ENCODE peak calls at places on chromosomes 7 and 10, in seven cellular contexts. L, B, A, V, W, O and X are unnamed samples.

GRCh38 chr7:68613405-68613804 is 984.9 kb upstream of the AUTS2 start:
- DNase-seq in O (no peak), A (no peak), V (no peak), L (no peak), B (peak), W (no peak), X (peak)

GRCh38 chr10:79490400-79491081 is 21.8 kb upstream of the EIF5AL1 start:
- DNase-seq in O (no peak), B (peak), W (peak), A (no peak), V (peak), L (no peak), X (no peak)

GRCh38 chr7:27739301-27739913 is 555 bp upstream of the TAX1BP1 start:
- DNase-seq in V (no peak), L (peak), W (no peak), B (peak), O (no peak), A (no peak), X (no peak)

GRCh38 chr7:260441-261281 is 29.3 kb upstream of the FOXL3 start:
- DNase-seq in B (no peak), V (no peak), L (no peak), A (no peak), W (peak), O (no peak), X (no peak)

GRCh38 chr7:149474309-149475120 is 13.7 kb upstream of the ZNF777 start:
- DNase-seq in V (no peak), A (no peak), O (no peak), B (no peak), W (no peak), L (no peak), X (no peak)

GRCh38 chr7:18177815-18178660 is 150.4 kb upstream of the PRPS1L1 start:
- DNase-seq in B (peak), O (peak), V (no peak), L (no peak), W (no peak), A (no peak), X (no peak)

GRCh38 chr10:120514035-120514620 is 57.1 kb downstream of the PLPP4 start:
- DNase-seq in W (peak), V (no peak), A (no peak), L (no peak), B (no peak), O (peak), X (no peak)

GRCh38 chr10:86937502-86938154 is 19.8 kb downstream of the MMRN2 start:
- DNase-seq in A (no peak), B (no peak), V (no peak), W (no peak), O (no peak), L (no peak), X (no peak)

GRCh38 chr7:51647486-51647885 is 330.9 kb upstream of the COBL start:
- DNase-seq in A (no peak), W (no peak), V (no peak), B (no peak), L (no peak), O (no peak), X (no peak)

GRCh38 chr10:102493771-102494170 is 8.7 kb downstream of the ACTR1A start:
- DNase-seq in V (peak), W (no peak), B (no peak), A (no peak), L (no peak), O (peak), X (no peak)

GRCh38 chr7:127954371-127954770 is 76.9 kb downstream of the LRRC4 start:
- DNase-seq in W (no peak), L (no peak), B (no peak), V (no peak), A (no peak), O (no peak), X (no peak)

GRCh38 chr7:39754326-39755120 is 131.2 kb downstream of the RALA start:
- DNase-seq in O (peak), V (no peak), W (no peak), B (peak), L (peak), A (no peak), X (peak)

DNA sequence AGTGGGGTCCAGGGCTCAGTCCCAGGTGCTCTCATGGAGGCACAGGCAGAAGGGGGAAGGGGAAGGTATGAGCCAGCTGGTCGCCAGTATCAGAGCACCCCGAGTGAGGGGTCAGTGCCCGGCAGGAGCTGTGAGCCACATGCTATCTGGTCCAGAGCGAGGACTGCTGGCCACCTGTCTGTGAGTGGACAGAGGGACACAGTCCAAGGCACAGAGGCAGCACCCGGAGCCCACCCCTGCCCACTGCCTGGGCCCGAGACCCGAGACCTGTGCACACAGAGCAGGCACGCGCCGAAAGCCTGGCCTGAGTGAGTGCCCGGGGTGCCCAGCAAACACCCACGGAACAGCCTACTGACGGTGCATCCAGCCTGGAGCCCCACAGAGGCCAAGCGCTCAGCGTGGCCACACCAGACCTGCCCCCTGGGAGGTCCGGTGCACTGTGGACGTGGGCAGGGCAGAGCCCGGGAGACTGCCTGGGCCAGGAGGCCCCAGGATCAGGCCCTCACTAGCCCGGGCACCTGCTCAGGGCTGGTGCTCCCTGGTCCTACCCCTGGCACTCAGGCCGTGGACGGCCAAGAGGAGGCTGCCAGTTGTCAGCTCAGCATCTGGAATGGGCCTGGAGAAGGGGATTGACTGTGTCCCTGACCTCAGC is 29.4 kb downstream of the ADGRA1 start:
- DNase-seq in W (no peak), O (no peak), A (no peak), V (no peak), L (no peak), B (no peak), X (no peak)
- TF ChIP-seq CTCF in W (no peak), O (no peak), A (no peak), V (no peak), L (no peak), B (no peak), X (no peak)

DNA sequence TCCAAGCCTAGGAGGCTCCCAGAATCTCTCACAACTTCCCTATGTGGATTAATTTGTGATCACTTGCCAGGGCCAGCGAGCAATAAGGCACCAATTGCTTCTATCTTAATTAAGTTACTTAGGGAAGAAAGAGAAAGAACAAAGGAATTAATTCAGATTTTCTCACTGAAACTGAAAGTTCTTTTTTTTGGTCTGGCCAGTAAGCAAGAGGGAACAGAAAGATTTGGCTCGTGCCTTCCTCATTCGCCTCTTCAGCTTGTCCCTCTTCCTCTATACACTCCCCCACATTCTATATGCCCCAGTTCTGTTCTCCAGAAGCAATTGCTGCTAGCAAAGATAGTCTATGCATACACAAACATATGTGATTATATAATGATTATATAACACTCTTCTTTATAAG is 34.0 kb downstream of the MAP3K8 start:
- DNase-seq in V (no peak), A (no peak), L (no peak), W (no peak), B (no peak), O (no peak), X (no peak)
- H3K4me3 ChIP-seq in V (no peak), A (no peak), L (no peak), W (no peak), B (no peak), O (no peak), X (no peak)

DNA sequence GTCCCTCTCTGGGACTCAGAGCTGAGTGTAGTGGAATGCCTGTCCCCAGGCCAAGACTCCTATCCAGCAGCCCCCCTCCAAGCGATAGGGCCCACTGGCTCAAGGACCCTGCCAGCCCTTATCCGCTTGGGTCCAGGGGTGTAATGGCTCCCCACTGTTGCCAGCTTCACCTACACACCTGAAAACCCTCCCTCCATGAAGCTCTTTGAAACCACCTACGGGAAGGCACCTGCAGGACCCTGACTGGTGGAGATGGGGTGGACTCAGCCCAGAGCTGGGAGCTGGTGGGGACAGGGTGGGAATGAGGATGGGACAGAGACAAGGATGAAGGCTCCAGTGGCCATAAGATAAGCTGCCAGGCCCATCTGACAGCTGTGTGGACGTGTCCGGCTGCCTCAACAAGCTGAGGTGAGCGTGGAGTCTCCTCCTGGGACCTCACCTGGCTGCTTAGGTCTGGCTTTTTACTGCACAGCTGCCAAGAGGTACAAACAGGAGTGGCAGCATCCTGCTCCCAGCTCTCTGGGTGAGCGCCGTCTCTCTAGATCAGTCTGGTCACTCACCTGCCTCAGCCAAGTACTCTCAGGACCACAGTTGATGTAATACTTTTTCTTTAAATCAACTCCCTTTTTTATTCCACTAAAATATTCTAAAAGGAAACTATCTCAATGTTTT is 41.9 kb downstream of the DRGX start:
- DNase-seq in A (no peak), V (no peak), B (no peak), L (no peak), O (no peak), W (no peak), X (no peak)
- TF ChIP-seq CTCF in A (no peak), V (no peak), B (no peak), L (no peak), O (no peak), W (no peak), X (no peak)

DNA sequence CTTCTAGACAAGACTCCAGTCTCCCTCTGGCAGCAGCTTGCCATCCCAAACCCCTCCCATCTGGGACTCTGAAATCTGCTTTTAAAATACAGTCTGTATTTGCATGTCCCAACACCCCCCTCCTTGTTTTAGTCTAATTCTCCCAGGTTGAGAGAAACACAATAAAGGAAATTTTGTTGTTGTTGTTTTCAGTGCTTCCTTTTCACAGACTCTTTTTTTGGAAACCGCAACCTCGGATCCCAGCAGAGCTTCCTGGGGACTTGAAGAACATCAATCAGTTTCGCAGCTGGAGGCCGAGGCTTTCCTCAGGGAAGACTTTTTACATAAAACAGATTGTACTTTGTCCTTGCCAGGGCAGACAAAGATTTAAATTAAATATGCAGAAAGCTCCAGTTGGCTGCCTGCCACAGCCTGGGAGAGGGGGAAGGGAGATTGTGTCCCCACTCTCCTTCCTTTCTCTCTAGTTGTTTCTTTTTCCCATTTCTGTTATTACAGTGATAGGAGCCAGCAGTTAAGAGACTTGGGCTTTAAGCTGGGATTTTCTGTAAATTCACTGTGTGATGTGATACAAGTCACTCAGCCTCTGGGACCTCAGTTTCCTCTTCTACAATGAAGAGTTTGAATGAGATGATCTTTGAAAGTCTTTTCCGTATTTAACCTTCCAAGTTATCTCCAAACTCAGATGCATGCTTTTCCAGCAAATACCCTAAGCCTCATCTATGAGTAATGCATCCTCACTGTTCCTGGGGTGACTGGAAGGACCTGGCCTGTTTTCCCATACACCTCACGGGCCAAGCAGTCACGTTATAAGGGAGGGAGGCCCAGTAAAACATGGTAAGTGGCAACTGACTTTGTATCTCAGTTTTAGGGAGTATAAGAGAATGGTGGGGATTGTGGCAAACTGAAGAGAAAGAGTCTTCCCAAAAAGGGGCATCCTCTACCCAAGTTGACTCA is 192.3 kb downstream of the REEP3 start:
- DNase-seq in A (no peak), V (peak), L (no peak), W (peak), O (peak), B (peak), X (peak)
- H3K4me3 ChIP-seq in A (no peak), V (no peak), L (no peak), W (no peak), O (no peak), B (peak), X (no peak)

GRCh38 chr10:123807444-123808035 is 84.1 kb downstream of the CPXM2 start:
- DNase-seq in L (no peak), A (no peak), O (peak), V (no peak), W (no peak), B (no peak), X (no peak)
- TF ChIP-seq CTCF in L (no peak), A (no peak), O (no peak), V (no peak), W (no peak), B (no peak), X (no peak)

GRCh38 chr7:94303736-94304135 is 91.0 kb upstream of the COL1A2 start:
- DNase-seq in A (no peak), L (no peak), W (peak), V (no peak), O (no peak), B (peak), X (no peak)
- H3K4me3 ChIP-seq in A (no peak), L (no peak), W (no peak), V (no peak), O (no peak), B (no peak), X (no peak)

GRCh38 chr10:113135025-113135424 is 185.0 kb downstream of the TCF7L2 start:
- DNase-seq in B (no peak), A (no peak), W (no peak), L (no peak), O (no peak), V (no peak), X (no peak)

GRCh38 chr10:113140612-113141011 is 190.6 kb downstream of the TCF7L2 start:
- DNase-seq in O (no peak), W (no peak), V (no peak), A (no peak), L (no peak), B (no peak), X (no peak)

GRCh38 chr10:113142601-113143000 is 192.6 kb downstream of the TCF7L2 start:
- DNase-seq in W (no peak), B (no peak), O (no peak), L (no peak), V (no peak), A (no peak), X (no peak)

GRCh38 chr10:113138937-113139585 is 189.0 kb downstream of the TCF7L2 start:
- DNase-seq in O (no peak), W (no peak), B (no peak), L (no peak), V (no peak), A (no peak), X (no peak)

GRCh38 chr10:113139695-113140094 is 189.6 kb downstream of the TCF7L2 start:
- DNase-seq in L (no peak), O (no peak), B (peak), V (no peak), W (no peak), A (no peak), X (no peak)
- TF ChIP-seq CTCF in L (peak), O (peak), B (peak), V (no peak), W (no peak), A (no peak), X (peak)

GRCh38 chr10:29437871-29438270 is 149.0 kb downstream of the LYZL1 start:
- DNase-seq in L (no peak), W (no peak), A (no peak), V (no peak), O (no peak), B (no peak), X (no peak)
- H3K4me3 ChIP-seq in L (no peak), W (no peak), A (no peak), V (no peak), O (no peak), B (no peak), X (no peak)

GRCh38 chr10:75402486-75403143 is 1.1 kb upstream of the ZNF503 start:
- DNase-seq in L (peak), W (peak), V (no peak), A (no peak), O (peak), B (no peak), X (no peak)

GRCh38 chr10:75400769-75401568 is 595 bp downstream of the ZNF503 start:
- DNase-seq in L (no peak), V (no peak), A (no peak), B (no peak), O (peak), W (peak), X (no peak)

GRCh38 chr10:75400163-75400768 is 1.3 kb downstream of the ZNF503 start:
- DNase-seq in L (no peak), O (no peak), A (no peak), B (no peak), V (no peak), W (no peak), X (no peak)

GRCh38 chr10:75403144-75404022 is 1.8 kb upstream of the ZNF503 start:
- DNase-seq in A (no peak), W (peak), O (peak), L (no peak), B (no peak), V (no peak), X (no peak)

DNA sequence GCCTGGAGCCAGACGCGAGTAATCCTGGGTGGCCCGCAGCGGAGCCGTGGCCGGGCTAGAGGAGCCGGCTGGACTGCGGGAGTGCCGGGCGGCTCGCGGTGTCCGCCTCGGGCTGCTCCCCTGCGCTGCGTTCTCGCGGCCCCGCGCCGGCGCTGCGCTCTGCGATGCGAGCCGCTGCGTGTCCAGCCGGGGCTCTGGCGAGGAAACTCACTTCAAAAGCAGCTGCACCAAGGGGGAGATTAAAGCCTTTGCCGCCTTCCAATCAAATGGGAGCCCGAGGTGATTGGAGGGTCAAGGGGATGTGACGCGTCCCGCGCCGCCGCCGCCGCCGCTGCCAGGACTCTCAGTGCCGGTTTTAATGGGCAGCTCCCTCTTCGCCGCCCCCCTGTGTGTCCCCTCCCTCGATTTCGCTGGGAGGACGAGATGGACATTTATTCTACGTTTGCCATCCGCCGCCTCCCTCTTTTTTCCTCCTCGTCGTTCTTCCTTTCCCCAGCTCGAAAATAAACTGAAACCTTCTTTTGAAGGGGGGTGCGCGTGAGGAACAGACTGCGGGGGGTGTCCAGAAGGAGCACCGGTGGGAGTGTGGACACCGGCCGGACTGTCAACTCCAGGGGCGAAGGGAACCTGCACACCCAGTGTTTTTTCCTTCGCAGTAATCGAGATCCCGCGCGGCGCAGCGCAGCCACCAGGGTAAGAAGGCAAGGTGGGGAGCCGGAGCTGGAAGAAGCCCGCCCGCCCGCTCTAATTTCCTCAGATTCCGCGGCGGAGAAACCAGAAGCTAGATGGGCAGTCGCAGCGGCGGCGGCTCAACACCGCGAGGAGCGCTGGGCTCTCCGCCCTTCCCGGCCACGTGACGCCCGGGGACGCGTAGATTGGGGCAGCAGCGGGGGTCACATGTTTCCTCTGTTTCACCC is at the start of gene ZNF503:
- DNase-seq in V (peak), L (peak), O (peak), A (no peak), B (peak), W (peak), X (peak)
- TF ChIP-seq CTCF in V (peak), L (peak), O (peak), A (no peak), B (no peak), W (peak), X (peak)